ENCODE peak calls at places on chromosome 2, in seven cellular contexts. One of them, this sample, is unnamed.

GRCh38 chr2:204207851-204208250 is 271.3 kb downstream of the ICOS start:
- DNase-seq in foreskin fibroblast: no peak
- DNase-seq in GM12864: no peak
- DNase-seq in epithelial cell of esophagus: no peak
- DNase-seq in heart right ventricle: no peak
- DNase-seq in PC-3: no peak
- DNase-seq in HFF-Myc: no peak
- DNase-seq in this sample: no peak

GRCh38 chr2:41495050-41495449 is 552.8 kb upstream of the PKDCC start:
- DNase-seq in GM12864: no peak
- DNase-seq in epithelial cell of esophagus: peak
- DNase-seq in foreskin fibroblast: peak
- DNase-seq in HFF-Myc: no peak
- DNase-seq in heart right ventricle: no peak
- DNase-seq in PC-3: no peak
- DNase-seq in this sample: no peak

GRCh38 chr2:181818826-181819225 is 72.7 kb upstream of the ITPRID2 start:
- DNase-seq in PC-3: no peak
- DNase-seq in HFF-Myc: no peak
- DNase-seq in epithelial cell of esophagus: no peak
- DNase-seq in heart right ventricle: no peak
- DNase-seq in foreskin fibroblast: no peak
- DNase-seq in GM12864: no peak
- DNase-seq in this sample: no peak

GRCh38 chr2:217394510-217395351 is 534.9 kb upstream of the TNP1 start:
- DNase-seq in heart right ventricle: no peak
- DNase-seq in epithelial cell of esophagus: peak
- DNase-seq in PC-3: peak
- DNase-seq in foreskin fibroblast: peak
- DNase-seq in HFF-Myc: no peak
- DNase-seq in GM12864: no peak
- DNase-seq in this sample: no peak

GRCh38 chr2:240165034-240165433 is 24.6 kb upstream of the OTOS start:
- DNase-seq in HFF-Myc: no peak
- DNase-seq in epithelial cell of esophagus: no peak
- DNase-seq in PC-3: no peak
- DNase-seq in GM12864: no peak
- DNase-seq in foreskin fibroblast: no peak
- DNase-seq in heart right ventricle: no peak
- DNase-seq in this sample: no peak

GRCh38 chr2:178392215-178392614 is 58.8 kb downstream of the PRKRA start:
- DNase-seq in GM12864: no peak
- DNase-seq in HFF-Myc: no peak
- DNase-seq in epithelial cell of esophagus: peak
- DNase-seq in PC-3: peak
- DNase-seq in foreskin fibroblast: peak
- DNase-seq in heart right ventricle: no peak
- DNase-seq in this sample: no peak

GRCh38 chr2:181106789-181107418 is 126.5 kb downstream of the UBE2E3 start:
- DNase-seq in foreskin fibroblast: peak
- DNase-seq in heart right ventricle: no peak
- DNase-seq in HFF-Myc: peak
- DNase-seq in PC-3: peak
- DNase-seq in GM12864: peak
- DNase-seq in epithelial cell of esophagus: peak
- DNase-seq in this sample: peak

GRCh38 chr2:45578056-45578843 is 32.8 kb downstream of the SRBD1 start:
- DNase-seq in foreskin fibroblast: peak
- DNase-seq in GM12864: no peak
- DNase-seq in heart right ventricle: no peak
- DNase-seq in HFF-Myc: no peak
- DNase-seq in epithelial cell of esophagus: peak
- DNase-seq in PC-3: peak
- DNase-seq in this sample: peak

GRCh38 chr2:84697895-84698294 is 181.6 kb downstream of the DNAH6 start:
- DNase-seq in HFF-Myc: no peak
- DNase-seq in foreskin fibroblast: no peak
- DNase-seq in PC-3: peak
- DNase-seq in GM12864: no peak
- DNase-seq in epithelial cell of esophagus: peak
- DNase-seq in heart right ventricle: no peak
- DNase-seq in this sample: no peak

GRCh38 chr2:124774781-124775180 is 749.7 kb downstream of the CNTNAP5 start:
- DNase-seq in HFF-Myc: no peak
- DNase-seq in GM12864: no peak
- DNase-seq in foreskin fibroblast: no peak
- DNase-seq in epithelial cell of esophagus: no peak
- DNase-seq in PC-3: no peak
- DNase-seq in heart right ventricle: no peak
- DNase-seq in this sample: no peak

GRCh38 chr2:205683179-205683978 is 1.1 kb downstream of the NRP2 start:
- DNase-seq in PC-3: peak
- DNase-seq in epithelial cell of esophagus: peak
- DNase-seq in GM12864: no peak
- DNase-seq in HFF-Myc: no peak
- DNase-seq in foreskin fibroblast: peak
- DNase-seq in heart right ventricle: no peak
- DNase-seq in this sample: no peak

GRCh38 chr2:143128681-143129580 is at the start of gene ARHGAP15:
- DNase-seq in epithelial cell of esophagus: peak
- DNase-seq in HFF-Myc: no peak
- DNase-seq in GM12864: peak
- DNase-seq in PC-3: no peak
- DNase-seq in heart right ventricle: peak
- DNase-seq in foreskin fibroblast: no peak
- DNase-seq in this sample: peak

GRCh38 chr2:143133783-143134182 is 4.6 kb downstream of the ARHGAP15 start:
- DNase-seq in epithelial cell of esophagus: no peak
- DNase-seq in GM12864: no peak
- DNase-seq in HFF-Myc: no peak
- DNase-seq in heart right ventricle: no peak
- DNase-seq in PC-3: no peak
- DNase-seq in foreskin fibroblast: no peak
- DNase-seq in this sample: no peak

DNA sequence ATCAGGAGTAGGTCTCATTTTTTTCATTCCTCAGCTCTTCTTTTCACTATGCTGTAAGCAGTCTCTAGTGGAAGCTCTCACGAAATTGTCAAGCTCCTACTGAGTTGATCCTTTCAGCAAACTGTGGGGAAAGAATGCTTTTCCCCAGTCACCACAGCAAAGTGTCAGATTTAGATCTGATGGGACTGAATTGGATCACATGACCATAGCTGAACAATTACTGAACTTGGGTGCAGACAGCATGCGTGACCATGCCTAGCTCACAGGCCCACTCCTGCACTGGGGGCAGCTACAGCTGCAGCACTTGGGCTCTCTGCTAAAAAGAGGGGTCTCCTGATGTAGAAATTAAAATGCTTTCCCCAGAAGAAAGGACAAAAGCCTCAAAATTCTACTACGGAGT is 3.1 kb downstream of the ARHGAP15 start:
- DNase-seq in GM12864: no peak
- DNase-seq in epithelial cell of esophagus: no peak
- DNase-seq in PC-3: no peak
- DNase-seq in heart right ventricle: no peak
- DNase-seq in HFF-Myc: no peak
- DNase-seq in foreskin fibroblast: no peak
- DNase-seq in this sample: no peak
- H3K4me3 ChIP-seq in GM12864: no peak
- H3K4me3 ChIP-seq in epithelial cell of esophagus: no peak
- H3K4me3 ChIP-seq in PC-3: no peak
- H3K4me3 ChIP-seq in heart right ventricle: no peak
- H3K4me3 ChIP-seq in HFF-Myc: no peak
- H3K4me3 ChIP-seq in foreskin fibroblast: no peak
- H3K4me3 ChIP-seq in this sample: no peak

DNA sequence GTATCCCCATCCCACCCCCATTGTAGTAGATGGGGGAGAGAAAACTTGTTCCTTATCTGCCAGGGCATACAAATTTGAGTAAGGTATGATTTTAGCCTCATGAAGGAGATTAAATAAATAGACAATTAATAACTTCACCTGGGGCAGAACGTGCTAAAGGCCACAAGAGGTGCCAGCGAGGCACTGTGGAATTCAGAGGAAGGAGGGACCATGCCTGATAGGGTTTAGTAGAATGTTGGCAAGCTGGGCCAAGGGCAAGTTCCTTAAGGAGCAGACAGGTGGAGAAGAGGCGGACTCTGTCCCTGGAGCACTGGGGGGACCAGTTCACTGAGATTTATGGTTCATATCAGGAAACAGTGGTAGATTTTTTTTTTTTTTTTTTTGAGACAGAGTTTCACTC is 22.5 kb downstream of the STAMBP start:
- DNase-seq in HFF-Myc: no peak
- DNase-seq in heart right ventricle: no peak
- DNase-seq in epithelial cell of esophagus: peak
- DNase-seq in GM12864: no peak
- DNase-seq in foreskin fibroblast: peak
- DNase-seq in PC-3: peak
- DNase-seq in this sample: no peak
- TF ChIP-seq CTCF in HFF-Myc: peak
- TF ChIP-seq CTCF in heart right ventricle: no peak
- TF ChIP-seq CTCF in epithelial cell of esophagus: peak
- TF ChIP-seq CTCF in GM12864: peak
- TF ChIP-seq CTCF in foreskin fibroblast: no peak
- TF ChIP-seq CTCF in PC-3: peak
- TF ChIP-seq CTCF in this sample: peak

DNA sequence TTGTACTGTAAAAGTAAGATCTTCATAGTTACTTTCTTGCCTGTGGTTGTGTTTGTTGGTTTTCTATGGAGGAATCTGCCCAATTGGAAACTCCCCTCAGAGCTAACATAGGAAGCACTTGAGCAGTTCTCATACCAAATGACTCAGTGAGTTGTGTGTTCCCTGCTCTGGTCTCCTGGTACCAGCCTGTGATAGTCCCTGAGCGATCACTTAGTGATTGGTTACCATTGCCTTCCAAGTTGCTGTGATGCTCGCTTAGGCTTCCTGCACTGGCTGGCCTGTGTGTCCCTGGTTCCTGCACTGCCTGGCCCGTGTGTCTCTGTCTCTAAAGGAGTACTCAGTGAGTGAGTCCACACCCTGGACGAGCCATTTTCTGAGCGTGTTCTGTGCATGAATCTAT is 133.0 kb downstream of the MAP4K4 start:
- DNase-seq in GM12864: peak
- DNase-seq in epithelial cell of esophagus: peak
- DNase-seq in PC-3: peak
- DNase-seq in heart right ventricle: no peak
- DNase-seq in foreskin fibroblast: peak
- DNase-seq in HFF-Myc: no peak
- DNase-seq in this sample: peak
- H3K4me3 ChIP-seq in GM12864: no peak
- H3K4me3 ChIP-seq in epithelial cell of esophagus: no peak
- H3K4me3 ChIP-seq in PC-3: no peak
- H3K4me3 ChIP-seq in heart right ventricle: no peak
- H3K4me3 ChIP-seq in foreskin fibroblast: no peak
- H3K4me3 ChIP-seq in HFF-Myc: no peak
- H3K4me3 ChIP-seq in this sample: no peak

GRCh38 chr2:138502253-138503086 is 900 bp downstream of the SPOPL start:
- DNase-seq in heart right ventricle: no peak
- DNase-seq in foreskin fibroblast: peak
- DNase-seq in GM12864: no peak
- DNase-seq in PC-3: peak
- DNase-seq in HFF-Myc: no peak
- DNase-seq in epithelial cell of esophagus: peak
- DNase-seq in this sample: no peak
- TF ChIP-seq CTCF in heart right ventricle: no peak
- TF ChIP-seq CTCF in foreskin fibroblast: no peak
- TF ChIP-seq CTCF in GM12864: no peak
- TF ChIP-seq CTCF in PC-3: no peak
- TF ChIP-seq CTCF in HFF-Myc: no peak
- TF ChIP-seq CTCF in epithelial cell of esophagus: no peak
- TF ChIP-seq CTCF in this sample: no peak

GRCh38 chr2:192194065-192194865 is 468 bp downstream of the TMEFF2 start:
- DNase-seq in foreskin fibroblast: peak
- DNase-seq in HFF-Myc: no peak
- DNase-seq in GM12864: no peak
- DNase-seq in PC-3: no peak
- DNase-seq in heart right ventricle: peak
- DNase-seq in epithelial cell of esophagus: peak
- DNase-seq in this sample: no peak
- H3K4me3 ChIP-seq in foreskin fibroblast: peak
- H3K4me3 ChIP-seq in HFF-Myc: peak
- H3K4me3 ChIP-seq in GM12864: no peak
- H3K4me3 ChIP-seq in PC-3: peak
- H3K4me3 ChIP-seq in heart right ventricle: peak
- H3K4me3 ChIP-seq in epithelial cell of esophagus: peak
- H3K4me3 ChIP-seq in this sample: no peak

GRCh38 chr2:53445376-53446072 is 322.1 kb upstream of the CHAC2 start:
- DNase-seq in epithelial cell of esophagus: peak
- DNase-seq in heart right ventricle: no peak
- DNase-seq in HFF-Myc: no peak
- DNase-seq in PC-3: peak
- DNase-seq in GM12864: no peak
- DNase-seq in foreskin fibroblast: peak
- DNase-seq in this sample: no peak

GRCh38 chr2:53437371-53437770 is 330.2 kb upstream of the CHAC2 start:
- DNase-seq in epithelial cell of esophagus: peak
- DNase-seq in foreskin fibroblast: no peak
- DNase-seq in PC-3: peak
- DNase-seq in GM12864: no peak
- DNase-seq in heart right ventricle: no peak
- DNase-seq in HFF-Myc: no peak
- DNase-seq in this sample: no peak

GRCh38 chr2:53438056-53438455 is 329.5 kb upstream of the CHAC2 start:
- DNase-seq in heart right ventricle: no peak
- DNase-seq in HFF-Myc: no peak
- DNase-seq in GM12864: no peak
- DNase-seq in PC-3: no peak
- DNase-seq in foreskin fibroblast: no peak
- DNase-seq in epithelial cell of esophagus: no peak
- DNase-seq in this sample: no peak

GRCh38 chr2:53438692-53439091 is 328.9 kb upstream of the CHAC2 start:
- DNase-seq in heart right ventricle: no peak
- DNase-seq in foreskin fibroblast: no peak
- DNase-seq in HFF-Myc: no peak
- DNase-seq in PC-3: no peak
- DNase-seq in epithelial cell of esophagus: no peak
- DNase-seq in GM12864: no peak
- DNase-seq in this sample: no peak

GRCh38 chr2:53442783-53443182 is 324.8 kb upstream of the CHAC2 start:
- DNase-seq in heart right ventricle: no peak
- DNase-seq in epithelial cell of esophagus: peak
- DNase-seq in HFF-Myc: no peak
- DNase-seq in foreskin fibroblast: no peak
- DNase-seq in GM12864: no peak
- DNase-seq in PC-3: peak
- DNase-seq in this sample: no peak
- TF ChIP-seq CTCF in heart right ventricle: no peak
- TF ChIP-seq CTCF in epithelial cell of esophagus: peak
- TF ChIP-seq CTCF in HFF-Myc: no peak
- TF ChIP-seq CTCF in foreskin fibroblast: no peak
- TF ChIP-seq CTCF in GM12864: peak
- TF ChIP-seq CTCF in PC-3: peak
- TF ChIP-seq CTCF in this sample: peak

This sample was measured in GM06990.